ENCODE peak calls at places on chromosomes 13 and 19, in seven cellular contexts. One of them, this sample, is unnamed. For H3K36me3 and H3K4me1, the result is how much of the 10 kb centered on the place peaks cover.

GRCh38 chr13:37648604-37649003 is 50.0 kb upstream of the POSTN start:
- DNase-seq in CD8-positive, alpha-beta T cell: no peak
- DNase-seq in ascending aorta: no peak
- DNase-seq in mucosa of descending colon: no peak
- DNase-seq in tibial artery: no peak
- DNase-seq in breast epithelium: no peak
- DNase-seq in adrenal gland: no peak
- DNase-seq in this sample: no peak

GRCh38 chr19:11264452-11265176 is 2.3 kb upstream of the DOCK6 start:
- DNase-seq in adrenal gland: peak
- DNase-seq in mucosa of descending colon: peak
- DNase-seq in breast epithelium: peak
- DNase-seq in tibial artery: no peak
- DNase-seq in ascending aorta: no peak
- DNase-seq in CD8-positive, alpha-beta T cell: no peak
- DNase-seq in this sample: peak

GRCh38 chr19:12952488-12953455 is 4.3 kb downstream of the GADD45GIP1 start:
- DNase-seq in ascending aorta: peak
- DNase-seq in tibial artery: no peak
- DNase-seq in adrenal gland: peak
- DNase-seq in breast epithelium: no peak
- DNase-seq in mucosa of descending colon: no peak
- DNase-seq in CD8-positive, alpha-beta T cell: no peak
- DNase-seq in this sample: no peak

GRCh38 chr19:28737021-28737525 is 475.9 kb downstream of the UQCRFS1 start:
- DNase-seq in CD8-positive, alpha-beta T cell: no peak
- DNase-seq in breast epithelium: no peak
- DNase-seq in tibial artery: no peak
- DNase-seq in ascending aorta: no peak
- DNase-seq in adrenal gland: peak
- DNase-seq in mucosa of descending colon: no peak
- DNase-seq in this sample: no peak

GRCh38 chr13:30618186-30618937 is 642 bp downstream of the USPL1 start:
- DNase-seq in mucosa of descending colon: peak
- DNase-seq in tibial artery: peak
- DNase-seq in adrenal gland: peak
- DNase-seq in CD8-positive, alpha-beta T cell: no peak
- DNase-seq in ascending aorta: no peak
- DNase-seq in breast epithelium: no peak
- DNase-seq in this sample: peak

GRCh38 chr13:98476106-98476505 is 100.8 kb downstream of the STK24 start:
- DNase-seq in mucosa of descending colon: no peak
- DNase-seq in CD8-positive, alpha-beta T cell: peak
- DNase-seq in adrenal gland: no peak
- DNase-seq in tibial artery: no peak
- DNase-seq in ascending aorta: no peak
- DNase-seq in breast epithelium: no peak
- DNase-seq in this sample: no peak

GRCh38 chr13:42000836-42001235 is 39.9 kb upstream of the VWA8 start:
- DNase-seq in tibial artery: no peak
- DNase-seq in breast epithelium: no peak
- DNase-seq in ascending aorta: no peak
- DNase-seq in CD8-positive, alpha-beta T cell: no peak
- DNase-seq in mucosa of descending colon: no peak
- DNase-seq in adrenal gland: no peak
- DNase-seq in this sample: no peak

GRCh38 chr13:110630566-110631119 is 15.3 kb downstream of the NAXD start:
- DNase-seq in CD8-positive, alpha-beta T cell: no peak
- DNase-seq in adrenal gland: no peak
- DNase-seq in breast epithelium: no peak
- DNase-seq in ascending aorta: peak
- DNase-seq in tibial artery: no peak
- DNase-seq in mucosa of descending colon: no peak
- DNase-seq in this sample: no peak

GRCh38 chr19:39557791-39558622 is 18.0 kb upstream of the EID2 start:
- DNase-seq in mucosa of descending colon: no peak
- DNase-seq in CD8-positive, alpha-beta T cell: no peak
- DNase-seq in ascending aorta: no peak
- DNase-seq in adrenal gland: no peak
- DNase-seq in breast epithelium: no peak
- DNase-seq in tibial artery: no peak
- DNase-seq in this sample: no peak

GRCh38 chr19:27828781-27829275 is 1384.1 kb downstream of the UQCRFS1 start:
- DNase-seq in breast epithelium: no peak
- DNase-seq in CD8-positive, alpha-beta T cell: no peak
- DNase-seq in ascending aorta: no peak
- DNase-seq in mucosa of descending colon: no peak
- DNase-seq in adrenal gland: no peak
- DNase-seq in tibial artery: no peak
- DNase-seq in this sample: no peak

GRCh38 chr19:10603084-10603872 is 16.2 kb upstream of the AP1M2 start:
- DNase-seq in tibial artery: peak
- DNase-seq in breast epithelium: peak
- DNase-seq in adrenal gland: peak
- DNase-seq in CD8-positive, alpha-beta T cell: peak
- DNase-seq in mucosa of descending colon: peak
- DNase-seq in ascending aorta: peak
- DNase-seq in this sample: peak

GRCh38 chr19:36032251-36033104 is at the start of gene CLIP3:
- DNase-seq in tibial artery: peak
- DNase-seq in mucosa of descending colon: peak
- DNase-seq in breast epithelium: no peak
- DNase-seq in ascending aorta: peak
- DNase-seq in adrenal gland: peak
- DNase-seq in CD8-positive, alpha-beta T cell: no peak
- DNase-seq in this sample: peak

GRCh38 chr19:17409990-17410389 is 4.6 kb upstream of the BST2 start:
- DNase-seq in CD8-positive, alpha-beta T cell: no peak
- DNase-seq in mucosa of descending colon: no peak
- DNase-seq in breast epithelium: no peak
- DNase-seq in tibial artery: no peak
- DNase-seq in adrenal gland: peak
- DNase-seq in ascending aorta: no peak
- DNase-seq in this sample: no peak

GRCh38 chr13:30429721-30430694 is 7.7 kb downstream of the UBE2L5 start:
- DNase-seq in adrenal gland: peak
- DNase-seq in ascending aorta: no peak
- DNase-seq in tibial artery: no peak
- DNase-seq in CD8-positive, alpha-beta T cell: no peak
- DNase-seq in breast epithelium: no peak
- DNase-seq in mucosa of descending colon: no peak
- DNase-seq in this sample: no peak

GRCh38 chr19:35249848-35250711 is 1.3 kb downstream of the LSR start:
- DNase-seq in ascending aorta: no peak
- DNase-seq in CD8-positive, alpha-beta T cell: no peak
- DNase-seq in adrenal gland: no peak
- DNase-seq in tibial artery: no peak
- DNase-seq in mucosa of descending colon: no peak
- DNase-seq in breast epithelium: no peak
- DNase-seq in this sample: no peak

GRCh38 chr13:103788061-103788652 is 721.9 kb upstream of the SLC10A2 start:
- DNase-seq in mucosa of descending colon: no peak
- DNase-seq in adrenal gland: peak
- DNase-seq in CD8-positive, alpha-beta T cell: no peak
- DNase-seq in tibial artery: no peak
- DNase-seq in ascending aorta: no peak
- DNase-seq in breast epithelium: no peak
- DNase-seq in this sample: peak

GRCh38 chr13:108302279-108302678 is 32.8 kb downstream of the TNFSF13B start:
- DNase-seq in tibial artery: no peak
- DNase-seq in ascending aorta: no peak
- DNase-seq in breast epithelium: no peak
- DNase-seq in adrenal gland: no peak
- DNase-seq in mucosa of descending colon: no peak
- DNase-seq in CD8-positive, alpha-beta T cell: no peak
- DNase-seq in this sample: no peak

GRCh38 chr13:102558029-102558428 is 38.8 kb upstream of the TPP2 start:
- DNase-seq in ascending aorta: no peak
- DNase-seq in CD8-positive, alpha-beta T cell: no peak
- DNase-seq in tibial artery: no peak
- DNase-seq in breast epithelium: no peak
- DNase-seq in mucosa of descending colon: no peak
- DNase-seq in adrenal gland: no peak
- DNase-seq in this sample: no peak

GRCh38 chr19:49335071-49335783 is at the start of gene CD37:
- DNase-seq in adrenal gland: no peak
- DNase-seq in breast epithelium: peak
- DNase-seq in tibial artery: no peak
- DNase-seq in ascending aorta: peak
- DNase-seq in mucosa of descending colon: no peak
- DNase-seq in CD8-positive, alpha-beta T cell: peak
- DNase-seq in this sample: no peak

GRCh38 chr13:110476220-110476617 is 85.3 kb downstream of the RAB20 start:
- DNase-seq in CD8-positive, alpha-beta T cell: no peak
- DNase-seq in tibial artery: peak
- DNase-seq in mucosa of descending colon: no peak
- DNase-seq in adrenal gland: no peak
- DNase-seq in breast epithelium: no peak
- DNase-seq in ascending aorta: no peak
- DNase-seq in this sample: no peak

GRCh38 chr19:18205180-18205915 is 1.5 kb upstream of the RAB3A start:
- DNase-seq in tibial artery: peak
- DNase-seq in adrenal gland: peak
- DNase-seq in ascending aorta: peak
- DNase-seq in CD8-positive, alpha-beta T cell: no peak
- DNase-seq in breast epithelium: peak
- DNase-seq in mucosa of descending colon: peak
- DNase-seq in this sample: peak

GRCh38 chr13:27170521-27171243 is 929 bp downstream of the USP12 start:
- DNase-seq in adrenal gland: peak
- DNase-seq in CD8-positive, alpha-beta T cell: no peak
- DNase-seq in tibial artery: peak
- DNase-seq in ascending aorta: peak
- DNase-seq in mucosa of descending colon: peak
- DNase-seq in breast epithelium: no peak
- DNase-seq in this sample: peak

GRCh38 chr19:33689138-33689746 is 67.5 kb downstream of the CHST8 start:
- DNase-seq in CD8-positive, alpha-beta T cell: no peak
- DNase-seq in ascending aorta: peak
- DNase-seq in tibial artery: peak
- DNase-seq in adrenal gland: no peak
- DNase-seq in mucosa of descending colon: no peak
- DNase-seq in breast epithelium: no peak
- DNase-seq in this sample: no peak
- H3K36me3 ChIP-seq in CD8-positive, alpha-beta T cell: under half
- H3K36me3 ChIP-seq in ascending aorta: under half
- H3K36me3 ChIP-seq in tibial artery: under half
- H3K36me3 ChIP-seq in adrenal gland: under half
- H3K36me3 ChIP-seq in mucosa of descending colon: under half
- H3K36me3 ChIP-seq in breast epithelium: under half
- H3K36me3 ChIP-seq in this sample: under half

GRCh38 chr13:50230365-50230978 is 215.2 kb downstream of the KCNRG start:
- DNase-seq in adrenal gland: no peak
- DNase-seq in ascending aorta: no peak
- DNase-seq in breast epithelium: no peak
- DNase-seq in mucosa of descending colon: no peak
- DNase-seq in CD8-positive, alpha-beta T cell: no peak
- DNase-seq in tibial artery: no peak
- DNase-seq in this sample: no peak
- H3K4me1 ChIP-seq in adrenal gland: under half
- H3K4me1 ChIP-seq in ascending aorta: under half
- H3K4me1 ChIP-seq in breast epithelium: under half
- H3K4me1 ChIP-seq in mucosa of descending colon: under half
- H3K4me1 ChIP-seq in CD8-positive, alpha-beta T cell: under half
- H3K4me1 ChIP-seq in tibial artery: under half
- H3K4me1 ChIP-seq in this sample: under half

DNA sequence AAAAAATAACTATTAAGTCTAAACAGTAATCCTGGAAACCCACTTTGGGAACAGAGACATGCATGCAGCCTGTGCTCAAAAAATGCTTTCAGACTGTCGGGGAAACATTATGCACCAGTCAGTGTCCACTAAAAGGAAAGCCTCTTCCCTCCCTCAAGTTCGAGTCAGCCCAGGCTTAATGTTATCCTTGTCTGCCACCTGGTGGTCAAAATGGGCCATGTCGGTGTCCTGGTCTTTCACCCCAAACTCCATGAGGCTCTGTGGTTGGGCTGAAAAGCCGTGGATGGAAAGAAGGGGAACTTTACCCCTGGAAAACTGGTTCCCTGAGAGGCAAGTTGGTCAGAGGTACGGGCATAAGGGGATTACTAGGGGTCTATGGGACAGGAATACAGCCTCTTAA is 88.4 kb upstream of the ZNF492 start:
- DNase-seq in mucosa of descending colon: no peak
- DNase-seq in tibial artery: peak
- DNase-seq in ascending aorta: no peak
- DNase-seq in CD8-positive, alpha-beta T cell: no peak
- DNase-seq in breast epithelium: peak
- DNase-seq in adrenal gland: peak
- DNase-seq in this sample: peak
- H3K36me3 ChIP-seq in mucosa of descending colon: under half
- H3K36me3 ChIP-seq in tibial artery: under half
- H3K36me3 ChIP-seq in ascending aorta: under half
- H3K36me3 ChIP-seq in CD8-positive, alpha-beta T cell: under half
- H3K36me3 ChIP-seq in breast epithelium: under half
- H3K36me3 ChIP-seq in adrenal gland: under half
- H3K36me3 ChIP-seq in this sample: under half

GRCh38 chr13:31943591-31943990 is 88.0 kb upstream of the FRY start:
- DNase-seq in breast epithelium: no peak
- DNase-seq in ascending aorta: no peak
- DNase-seq in mucosa of descending colon: no peak
- DNase-seq in tibial artery: no peak
- DNase-seq in adrenal gland: no peak
- DNase-seq in CD8-positive, alpha-beta T cell: no peak
- DNase-seq in this sample: no peak

GRCh38 chr13:31945202-31945978 is 86.2 kb upstream of the FRY start:
- DNase-seq in CD8-positive, alpha-beta T cell: no peak
- DNase-seq in breast epithelium: peak
- DNase-seq in adrenal gland: peak
- DNase-seq in tibial artery: peak
- DNase-seq in mucosa of descending colon: peak
- DNase-seq in ascending aorta: peak
- DNase-seq in this sample: peak

GRCh38 chr13:31944262-31945160 is 87.1 kb upstream of the FRY start:
- DNase-seq in tibial artery: no peak
- DNase-seq in CD8-positive, alpha-beta T cell: no peak
- DNase-seq in mucosa of descending colon: no peak
- DNase-seq in adrenal gland: no peak
- DNase-seq in ascending aorta: no peak
- DNase-seq in breast epithelium: no peak
- DNase-seq in this sample: no peak

DNA sequence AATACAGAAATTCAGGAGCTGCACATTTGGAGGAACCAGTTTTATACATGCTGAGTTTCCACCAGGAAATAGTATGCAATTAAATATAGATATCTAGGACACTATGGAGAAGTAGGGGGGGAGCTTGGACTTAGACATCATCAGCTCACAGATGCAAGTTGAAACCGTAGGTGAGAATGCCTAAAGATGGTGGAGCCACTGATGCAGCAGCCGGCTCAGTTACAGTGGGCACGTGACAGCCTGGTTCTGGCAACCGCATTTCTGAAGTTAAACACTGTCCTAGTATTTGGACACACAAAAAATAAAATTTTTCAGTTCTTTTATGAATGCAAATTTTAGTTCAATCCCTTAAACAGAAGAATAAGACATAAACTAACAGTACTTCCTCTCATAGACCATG is 91.5 kb upstream of the FRY start:
- DNase-seq in ascending aorta: no peak
- DNase-seq in mucosa of descending colon: no peak
- DNase-seq in breast epithelium: no peak
- DNase-seq in adrenal gland: no peak
- DNase-seq in CD8-positive, alpha-beta T cell: no peak
- DNase-seq in tibial artery: no peak
- DNase-seq in this sample: no peak
- H3K4me1 ChIP-seq in ascending aorta: under half
- H3K4me1 ChIP-seq in mucosa of descending colon: under half
- H3K4me1 ChIP-seq in breast epithelium: under half
- H3K4me1 ChIP-seq in adrenal gland: under half
- H3K4me1 ChIP-seq in CD8-positive, alpha-beta T cell: under half
- H3K4me1 ChIP-seq in tibial artery: under half
- H3K4me1 ChIP-seq in this sample: under half

This sample was measured in heart right ventricle.